ENCODE peak calls at places on chromosomes 5 and 9, in seven cellular contexts. U is right atrium auricular region; C is CD8-positive, alpha-beta T cell; M is BE2C; Q is heart left ventricle; P is nephron progenitor cell; W is AG04450. J is an unnamed sample.

GRCh38 chr9:92333288-92333634 is 7.5 kb downstream of the CENPP start:
- DNase-seq in P (no peak), W (no peak), M (no peak), U (no peak), C (no peak), Q (no peak), J (no peak)

GRCh38 chr5:105931782-105932489 is 1738.8 kb downstream of the EFNA5 start:
- DNase-seq in W (no peak), U (no peak), Q (no peak), P (no peak), C (no peak), M (no peak), J (no peak)

GRCh38 chr9:96135071-96135825 is 166.7 kb downstream of the HSD17B3 start:
- DNase-seq in U (no peak), P (no peak), C (no peak), W (peak; percentile 18), M (no peak), Q (no peak), J (no peak)

GRCh38 chr9:6788175-6789016 is 30.6 kb downstream of the KDM4C start:
- DNase-seq in C (no peak), P (no peak), U (no peak), W (no peak), M (no peak), Q (no peak), J (no peak)

GRCh38 chr9:137429974-137430722 is 7.0 kb downstream of the NOXA1 start:
- DNase-seq in W (no peak), M (peak; percentile 68), U (no peak), C (no peak), Q (no peak), P (peak; percentile 56), J (no peak)

GRCh38 chr5:77679791-77680190 is 41.3 kb upstream of the OTP start:
- DNase-seq in M (no peak), U (no peak), P (no peak), C (no peak), Q (no peak), W (no peak), J (no peak)

GRCh38 chr9:87850405-87850804 is 32.3 kb upstream of the SPATA31E1 start:
- DNase-seq in P (no peak), U (no peak), C (no peak), Q (no peak), M (no peak), W (peak; percentile 53), J (no peak)

GRCh38 chr5:112626079-112626478 is 111.6 kb upstream of the APC start:
- DNase-seq in C (no peak), P (no peak), U (no peak), Q (no peak), M (no peak), W (no peak), J (no peak)

GRCh38 chr9:28808042-28808441 is 1234.8 kb upstream of the C9orf72 start:
- DNase-seq in Q (no peak), W (no peak), U (no peak), P (no peak), C (no peak), M (peak; percentile 37), J (no peak)

GRCh38 chr9:107587175-107587963 is 97.8 kb upstream of the KLF4 start:
- DNase-seq in Q (peak; percentile 75), U (peak; percentile 80), C (no peak), M (no peak), P (no peak), W (no peak), J (no peak)

GRCh38 chr5:176415240-176416122 is 858 bp downstream of the CLTB start:
- DNase-seq in M (peak; percentile 51), Q (peak; percentile 48), C (no peak), W (no peak), U (peak; percentile 70), P (no peak), J (peak; percentile 22)

GRCh38 chr5:159331099-159331973 is 1.0 kb upstream of the IL12B start:
- DNase-seq in U (peak; percentile 76), Q (peak; percentile 79), M (peak; percentile 68), P (peak; percentile 88), C (peak; percentile 56), W (no peak), J (peak; percentile 69)

GRCh38 chr5:168291961-168292782 is 727 bp downstream of the WWC1 start:
- DNase-seq in M (peak; percentile 34), U (no peak), W (no peak), Q (no peak), C (no peak), P (peak; percentile 28), J (no peak)

GRCh38 chr5:54229041-54229780 is 81.2 kb downstream of the ARL15 start:
- DNase-seq in C (peak; percentile 43), Q (peak; percentile 54), U (peak; percentile 86), W (peak; percentile 10), P (peak; percentile 81), M (peak; percentile 69), J (peak; percentile 69)

GRCh38 chr9:72924116-72924790 is 28.6 kb downstream of the ALDH1A1 start:
- DNase-seq in M (no peak), Q (no peak), C (no peak), U (no peak), W (no peak), P (no peak), J (no peak)

GRCh38 chr9:109629615-109630014 is 131.5 kb upstream of the PTPN3 start:
- DNase-seq in Q (no peak), M (no peak), W (no peak), C (no peak), P (no peak), U (no peak), J (no peak)

GRCh38 chr5:172450861-172451695 is 3.2 kb downstream of the SH3PXD2B start:
- DNase-seq in Q (no peak), M (peak; percentile 52), W (no peak), P (peak; percentile 55), U (no peak), C (no peak), J (peak; percentile 51)

GRCh38 chr5:153749941-153750340 is 259.5 kb downstream of the GRIA1 start:
- DNase-seq in C (no peak), W (no peak), M (peak; percentile 19), U (no peak), P (peak; percentile 16), Q (no peak), J (no peak)

GRCh38 chr5:124718376-124718775 is 28.1 kb downstream of the ZNF608 start:
- DNase-seq in U (no peak), M (peak; percentile 42), W (no peak), C (no peak), Q (no peak), P (no peak), J (no peak)

GRCh38 chr5:139747583-139748504 is 47.8 kb upstream of the PSD2 start:
- DNase-seq in Q (peak; percentile 71), C (no peak), W (no peak), U (peak; percentile 70), P (peak; percentile 74), M (no peak), J (peak; percentile 44)

GRCh38 chr9:78807286-78807685 is 510.4 kb downstream of the PSAT1 start:
- DNase-seq in M (no peak), P (no peak), C (no peak), W (no peak), U (no peak), Q (no peak), J (no peak)

GRCh38 chr9:127055745-127056402 is 66.6 kb downstream of the ANGPTL2 start:
- DNase-seq in M (no peak), Q (no peak), C (no peak), P (no peak), U (no peak), W (no peak), J (no peak)

GRCh38 chr5:82562696-82563240 is 284.6 kb upstream of the RPS23 start:
- DNase-seq in P (no peak), W (no peak), C (no peak), Q (no peak), U (no peak), M (no peak), J (no peak)

GRCh38 chr9:130426883-130427282 is 17.9 kb upstream of the ASS1 start:
- DNase-seq in P (peak; percentile 33), Q (peak; percentile 70), U (no peak), W (no peak), C (no peak), M (peak; percentile 54), J (no peak)
- TF ChIP-seq CTCF in P (no peak), Q (no peak), U (no peak), W (no peak), C (no peak), M (no peak), J (no peak)

DNA sequence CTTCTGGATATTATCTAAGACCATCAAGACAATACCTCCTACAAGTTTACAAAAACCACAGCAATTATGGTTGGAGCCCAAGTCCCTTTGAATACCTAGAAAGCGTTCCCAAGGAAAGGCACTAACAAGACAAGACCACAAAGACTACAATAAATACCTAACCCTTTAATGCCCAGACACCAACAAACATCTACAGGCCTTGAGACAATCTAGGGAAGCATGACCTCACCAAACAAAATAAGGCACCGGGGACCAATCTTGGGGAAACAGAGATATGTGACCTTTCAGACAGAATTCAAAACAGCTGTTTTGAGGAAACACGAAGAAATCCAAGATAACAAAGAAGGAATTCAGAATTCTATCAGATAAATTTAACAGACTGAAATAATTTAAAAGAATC is 37.8 kb downstream of the OXCT1 start:
- DNase-seq in W (no peak), U (no peak), C (no peak), M (no peak), P (no peak), Q (no peak), J (no peak)
- TF ChIP-seq CTCF in W (no peak), U (no peak), C (no peak), M (no peak), P (no peak), Q (no peak), J (no peak)

GRCh38 chr5:31324832-31325231 is 131.3 kb downstream of the CDH6 start:
- DNase-seq in W (no peak), P (no peak), C (no peak), M (no peak), Q (no peak), U (no peak), J (no peak)
- TF ChIP-seq CTCF in W (no peak), P (no peak), C (no peak), M (no peak), Q (no peak), U (no peak), J (no peak)

GRCh38 chr9:14086495-14086894 is 227.4 kb downstream of the NFIB start:
- DNase-seq in M (no peak), U (no peak), C (no peak), P (no peak), W (no peak), Q (no peak), J (no peak)

GRCh38 chr9:14084867-14085266 is 229.1 kb downstream of the NFIB start:
- DNase-seq in P (no peak), U (no peak), C (no peak), M (no peak), W (no peak), Q (no peak), J (no peak)

GRCh38 chr9:14079440-14079839 is 234.5 kb downstream of the NFIB start:
- DNase-seq in M (no peak), C (no peak), U (no peak), Q (no peak), W (no peak), P (no peak), J (no peak)

GRCh38 chr9:14080940-14081621 is 232.9 kb downstream of the NFIB start:
- DNase-seq in C (no peak), Q (no peak), M (no peak), W (no peak), P (no peak), U (no peak), J (no peak)

DNA sequence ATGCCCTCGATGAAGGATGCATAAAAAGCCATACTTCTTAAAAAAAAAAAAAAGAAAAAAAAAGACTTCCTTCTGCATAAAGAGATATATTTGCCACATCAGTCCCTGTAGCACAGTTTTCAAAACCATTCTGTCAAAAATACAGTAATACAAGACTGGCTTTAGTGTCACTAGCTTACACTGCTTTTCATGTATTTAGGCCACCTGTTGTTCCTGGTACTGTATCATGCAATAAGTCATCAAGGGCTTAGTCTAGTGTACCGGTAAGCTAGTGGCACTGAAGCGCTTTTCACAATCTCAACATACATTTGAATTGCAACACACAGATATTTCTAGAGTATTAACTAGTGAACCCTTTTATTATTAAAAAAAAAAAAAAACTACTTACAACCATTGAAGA is 231.2 kb downstream of the NFIB start:
- DNase-seq in P (no peak), U (no peak), C (no peak), W (no peak), M (no peak), Q (no peak), J (no peak)
- TF ChIP-seq CTCF in P (no peak), U (no peak), C (no peak), W (no peak), M (no peak), Q (no peak), J (no peak)